ENCODE peak calls at places on chromosome 14, in six cellular contexts. L is GM12878, K is HepG2, E is H1, Q is K562, T is SK-N-SH. V is an unnamed sample.

GRCh38 chr14:101379842-101380241 is 181.5 kb upstream of the DIO3 start:
- DNase-seq in L (no peak), K (no peak), E (no peak), Q (no peak), T (no peak), V (no peak)

GRCh38 chr14:67673451-67673850 is 981 bp downstream of the VTI1B start:
- DNase-seq in L (no peak), K (no peak), E (no peak), Q (no peak), T (no peak), V (no peak)

GRCh38 chr14:68824517-68825347 is 31.9 kb upstream of the ZFP36L1 start:
- DNase-seq in L (no peak), K (peak; percentile 80), E (peak; percentile 78), Q (peak; percentile 87), T (peak; percentile 86), V (peak; percentile 80)

GRCh38 chr14:34003691-34004090 is 52.8 kb upstream of the EGLN3 start:
- DNase-seq in L (no peak), K (no peak), E (no peak), Q (peak; percentile 47), T (no peak), V (no peak)

GRCh38 chr14:77067632-77068514 is 30.2 kb upstream of the CIPC start:
- DNase-seq in L (no peak), K (no peak), E (peak; percentile 62), Q (peak; percentile 61), T (peak; percentile 84), V (peak; percentile 87)

GRCh38 chr14:88802596-88802995 is 9.8 kb upstream of the EML5 start:
- DNase-seq in L (no peak), K (no peak), E (no peak), Q (no peak), T (no peak), V (no peak)

GRCh38 chr14:74018704-74019407 is at the start of the genes BBOF1 and ENTPD5:
- DNase-seq in L (peak; percentile 15), K (peak; percentile 61), E (peak; percentile 2), Q (peak; percentile 86), T (peak; percentile 98), V (peak; percentile 93)

GRCh38 chr14:53153702-53154112 is 584 bp upstream of the DDHD1 start:
- DNase-seq in L (no peak), K (no peak), E (no peak), Q (no peak), T (no peak), V (no peak)

GRCh38 chr14:68250950-68251765 is 431.6 kb downstream of the RAD51B start:
- DNase-seq in L (no peak), K (no peak), E (no peak), Q (no peak), T (no peak), V (no peak)

GRCh38 chr14:31969841-31970240 is 107.3 kb upstream of the ARHGAP5 start:
- DNase-seq in L (no peak), K (no peak), E (no peak), Q (no peak), T (no peak), V (no peak)

GRCh38 chr14:31968912-31969311 is 108.2 kb upstream of the ARHGAP5 start:
- DNase-seq in L (no peak), K (no peak), E (no peak), Q (no peak), T (no peak), V (no peak)

GRCh38 chr14:31968107-31968810 is 108.8 kb upstream of the ARHGAP5 start:
- DNase-seq in L (peak; percentile 19), K (peak; percentile 86), E (no peak), Q (no peak), T (no peak), V (no peak)

GRCh38 chr14:31970744-31971143 is 106.4 kb upstream of the ARHGAP5 start:
- DNase-seq in L (no peak), K (no peak), E (no peak), Q (no peak), T (no peak), V (no peak)

GRCh38 chr14:31969371-31969770 is 107.7 kb upstream of the ARHGAP5 start:
- DNase-seq in L (no peak), K (peak; percentile 71), E (no peak), Q (no peak), T (no peak), V (no peak)
- TF ChIP-seq USF2 in L (no peak), K (no peak), E (no peak), Q (no peak), T (no peak), V (no peak)

GRCh38 chr14:102403028-102403427 is 40.3 kb downstream of the TECPR2 start:
- DNase-seq in L (no peak), K (no peak), E (no peak), Q (no peak), T (no peak), V (no peak)

GRCh38 chr14:102407258-102407657 is 44.5 kb downstream of the TECPR2 start:
- DNase-seq in L (no peak), K (no peak), E (no peak), Q (no peak), T (no peak), V (no peak)

DNA sequence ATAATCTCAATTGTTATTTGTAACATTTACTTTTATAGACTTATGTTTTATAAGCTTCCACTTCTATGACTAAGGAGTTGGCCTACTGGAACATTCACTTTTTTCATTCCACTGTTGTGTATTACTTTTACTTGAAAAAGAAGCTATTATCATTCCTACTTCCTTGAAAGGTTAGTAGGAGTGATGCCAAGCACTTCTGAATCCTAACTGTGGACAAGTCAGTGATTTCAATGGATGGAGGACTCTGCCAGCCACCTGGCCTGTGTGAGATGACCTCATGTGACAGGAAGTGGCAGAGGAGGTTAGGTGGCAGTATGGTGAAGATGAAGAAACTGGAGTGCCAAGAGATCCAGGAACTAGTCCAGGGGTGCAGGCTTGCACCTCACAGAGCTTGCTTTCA is 46.0 kb downstream of the TECPR2 start:
- DNase-seq in L (no peak), K (no peak), E (no peak), Q (no peak), T (no peak), V (no peak)
- TF ChIP-seq CHD2 in L (no peak), K (no peak), E (no peak), Q (no peak), T (no peak), V (no peak)

GRCh38 chr14:104448321-104448720 is 131.2 kb upstream of the C14orf180 start:
- DNase-seq in L (no peak), K (no peak), E (no peak), Q (no peak), T (no peak), V (no peak)

GRCh38 chr14:104445086-104445485 is 134.5 kb upstream of the C14orf180 start:
- DNase-seq in L (no peak), K (no peak), E (no peak), Q (no peak), T (no peak), V (no peak)

GRCh38 chr14:104447750-104448149 is 131.8 kb upstream of the C14orf180 start:
- DNase-seq in L (no peak), K (no peak), E (no peak), Q (no peak), T (no peak), V (no peak)

GRCh38 chr14:104445832-104446381 is 133.7 kb upstream of the C14orf180 start:
- DNase-seq in L (no peak), K (no peak), E (no peak), Q (no peak), T (no peak), V (no peak)

DNA sequence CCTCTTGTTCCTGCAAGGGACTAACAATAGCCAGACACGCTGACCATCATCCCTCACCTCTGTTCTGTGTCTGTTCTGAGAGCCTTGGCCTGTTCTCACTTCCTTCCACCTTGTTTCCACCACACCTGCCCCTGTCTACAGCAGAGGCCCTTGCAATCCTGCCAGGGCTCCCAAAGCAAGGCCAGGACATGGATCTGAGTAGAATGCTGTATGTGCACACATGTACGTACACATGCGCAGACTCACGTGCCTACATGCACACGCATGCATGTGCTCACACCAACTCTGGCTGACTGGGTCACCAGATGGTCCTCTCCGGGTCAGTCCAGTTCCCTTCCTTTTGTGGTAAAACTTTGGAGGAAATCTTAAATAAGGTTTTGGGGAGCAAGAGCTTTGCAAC is 133.0 kb upstream of the C14orf180 start:
- DNase-seq in L (no peak), K (no peak), E (no peak), Q (no peak), T (no peak), V (no peak)
- TF ChIP-seq USF2 in L (no peak), K (no peak), E (no peak), Q (no peak), T (no peak), V (no peak)

DNA sequence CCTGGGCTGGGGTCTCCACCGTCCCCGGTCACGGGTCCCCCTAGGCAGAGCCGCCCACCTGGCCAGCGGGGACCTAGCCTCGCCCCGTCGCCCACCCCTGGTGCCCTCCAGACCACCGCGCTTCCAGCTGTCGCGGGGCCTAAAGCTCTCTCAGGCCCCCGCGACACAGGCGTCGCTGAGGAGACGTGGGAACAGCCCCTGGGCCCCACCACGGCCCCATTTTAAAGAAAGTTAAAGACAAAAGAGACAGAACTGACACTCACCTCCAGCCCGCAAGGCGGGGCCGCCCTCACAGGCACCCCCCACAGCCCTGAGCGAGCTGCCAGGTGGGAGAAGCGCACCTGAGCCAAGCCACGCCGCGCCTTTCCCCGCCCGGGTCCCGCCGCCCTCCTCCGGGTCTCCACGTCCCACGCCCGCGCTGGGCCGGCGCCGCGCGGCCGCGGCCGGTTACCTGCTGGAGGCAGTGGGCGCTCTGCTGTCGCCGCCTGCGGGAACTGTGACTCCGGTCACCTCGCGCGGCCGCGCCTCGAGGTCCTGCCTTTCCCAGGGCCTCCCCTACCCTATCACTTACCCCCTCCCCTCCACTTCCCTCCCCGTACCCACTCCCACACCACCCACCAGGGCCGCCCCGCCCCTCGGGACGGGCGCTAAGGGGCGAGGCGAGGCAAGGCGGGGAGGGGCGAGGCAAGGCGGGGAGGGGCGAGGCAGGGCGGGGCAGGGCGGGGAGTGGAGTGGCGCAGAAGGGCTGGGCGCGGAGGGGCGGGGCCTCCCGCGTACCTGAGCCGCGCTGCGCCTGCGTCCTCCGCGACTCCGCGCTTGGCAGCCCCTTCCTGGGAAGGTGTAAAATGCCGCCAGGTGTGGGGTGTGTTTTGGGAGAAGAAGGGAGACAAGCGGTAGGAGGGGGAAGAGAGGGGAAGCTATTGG is 31.2 kb downstream of the TC2N start:
- DNase-seq in L (no peak), K (no peak), E (peak; percentile 62), Q (peak; percentile 81), T (peak; percentile 33), V (peak; percentile 48)
- TF ChIP-seq CHD2 in L (no peak), K (no peak), E (no peak), Q (no peak), T (no peak), V (no peak)

DNA sequence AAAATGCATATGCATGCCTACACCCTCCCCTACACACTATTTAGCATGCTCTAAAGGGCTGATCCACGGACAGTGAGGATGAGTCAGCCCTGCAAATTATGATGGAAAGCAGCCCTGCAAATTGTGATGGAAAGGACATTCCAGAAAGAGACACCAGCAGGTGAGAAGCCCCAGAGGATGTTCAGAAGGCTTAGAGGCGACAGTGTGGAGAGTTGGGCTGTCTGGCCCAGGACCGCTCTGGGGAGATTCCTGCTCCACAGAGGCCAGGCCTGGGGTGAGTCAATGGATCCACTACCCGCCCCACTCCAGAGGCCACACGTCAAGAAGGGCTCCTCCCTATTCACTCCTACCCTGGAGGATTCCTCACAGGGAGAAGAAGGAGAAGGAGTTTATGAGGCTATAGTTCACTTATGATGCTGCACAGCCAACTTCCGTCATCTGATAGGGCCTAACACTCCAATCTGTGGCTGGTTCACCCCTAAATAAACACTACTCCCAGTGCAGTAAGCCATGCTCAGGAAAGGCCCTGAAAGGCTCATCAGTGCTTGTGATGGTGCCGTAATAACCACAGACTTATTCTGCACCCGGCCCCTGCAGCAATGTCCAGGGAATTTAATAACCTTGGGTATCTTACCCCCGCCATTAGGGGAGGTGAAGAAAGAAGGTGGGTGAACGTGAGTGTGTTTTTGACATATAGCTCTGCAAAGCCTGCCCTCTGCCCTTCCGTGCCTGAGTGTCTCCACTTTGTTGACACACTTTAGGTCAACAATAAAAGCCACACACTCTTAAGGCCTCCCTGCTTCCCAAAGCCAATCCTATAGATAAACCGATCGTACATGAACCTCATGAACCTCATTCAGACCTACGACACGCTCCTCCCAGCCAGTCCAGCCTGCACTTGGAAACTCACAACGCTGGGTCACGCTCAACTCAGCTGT is 46.4 kb downstream of the CLMN start:
- DNase-seq in L (no peak), K (peak; percentile 82), E (no peak), Q (no peak), T (no peak), V (no peak)
- TF ChIP-seq USF2 in L (no peak), K (no peak), E (no peak), Q (no peak), T (no peak), V (no peak)